ENCODE peak calls at places on chromosomes 2 and 18, in seven cellular contexts. C is IMR-90, Q is uterus, J is HCT116, P is brain microvascular endothelial cell, R is endothelial cell of umbilical vein, Z is pancreas. X is an unnamed sample.

GRCh38 chr18:79965119-79965902 is 868 bp downstream of the HSBP1L1 start:
- DNase-seq in Q (peak; percentile 66), R (peak; percentile 76), P (peak; percentile 61), C (peak; percentile 91), Z (peak; percentile 72), J (no peak), X (peak; percentile 73)

GRCh38 chr2:120949027-120949956 is 213.6 kb downstream of the GLI2 start:
- DNase-seq in Z (no peak), C (no peak), R (peak; percentile 21), J (no peak), P (no peak), Q (no peak), X (no peak)

GRCh38 chr18:57437782-57438668 is 2.9 kb downstream of the ONECUT2 start:
- DNase-seq in C (peak; percentile 26), P (peak; percentile 37), J (peak; percentile 40), R (peak; percentile 59), Q (no peak), Z (peak; percentile 83), X (no peak)

GRCh38 chr2:49490710-49491109 is 336.4 kb upstream of the FSHR start:
- DNase-seq in Q (no peak), C (no peak), R (no peak), J (no peak), Z (peak; percentile 62), P (no peak), X (peak; percentile 36)

GRCh38 chr18:63162271-63163014 is 157.1 kb downstream of the BCL2 start:
- DNase-seq in R (no peak), P (peak; percentile 30), J (no peak), Z (no peak), Q (no peak), C (peak; percentile 27), X (peak; percentile 61)

GRCh38 chr18:8506251-8507049 is 102.8 kb upstream of the RAB12 start:
- DNase-seq in Q (no peak), J (no peak), C (no peak), R (no peak), P (no peak), Z (no peak), X (no peak)

GRCh38 chr2:233974530-233975071 is 57.4 kb downstream of the TRPM8 start:
- DNase-seq in Q (no peak), R (peak; percentile 86), P (peak; percentile 86), Z (peak; percentile 80), C (peak; percentile 98), J (peak; percentile 98), X (no peak)

GRCh38 chr18:12060182-12060870 is 33.3 kb upstream of the ANKRD62 start:
- DNase-seq in J (peak; percentile 37), R (no peak), Q (no peak), P (no peak), Z (no peak), C (no peak), X (no peak)

GRCh38 chr2:157228946-157229345 is 28.6 kb upstream of the GALNT5 start:
- DNase-seq in Q (no peak), R (no peak), Z (no peak), J (no peak), P (no peak), C (no peak), X (no peak)

GRCh38 chr18:59478591-59478990 is 119.5 kb upstream of the LMAN1 start:
- DNase-seq in C (peak; percentile 47), Q (no peak), R (no peak), J (no peak), Z (no peak), P (no peak), X (no peak)

GRCh38 chr18:48540329-48541025 is 1.6 kb downstream of the CTIF start:
- DNase-seq in J (no peak), Z (peak; percentile 84), Q (peak; percentile 63), R (peak; percentile 69), P (peak; percentile 49), C (peak; percentile 58), X (peak; percentile 83)

GRCh38 chr2:132654968-132655367 is 15.0 kb downstream of the LYPD1 start:
- DNase-seq in Z (no peak), Q (no peak), P (no peak), C (no peak), J (no peak), R (no peak), X (no peak)

DNA sequence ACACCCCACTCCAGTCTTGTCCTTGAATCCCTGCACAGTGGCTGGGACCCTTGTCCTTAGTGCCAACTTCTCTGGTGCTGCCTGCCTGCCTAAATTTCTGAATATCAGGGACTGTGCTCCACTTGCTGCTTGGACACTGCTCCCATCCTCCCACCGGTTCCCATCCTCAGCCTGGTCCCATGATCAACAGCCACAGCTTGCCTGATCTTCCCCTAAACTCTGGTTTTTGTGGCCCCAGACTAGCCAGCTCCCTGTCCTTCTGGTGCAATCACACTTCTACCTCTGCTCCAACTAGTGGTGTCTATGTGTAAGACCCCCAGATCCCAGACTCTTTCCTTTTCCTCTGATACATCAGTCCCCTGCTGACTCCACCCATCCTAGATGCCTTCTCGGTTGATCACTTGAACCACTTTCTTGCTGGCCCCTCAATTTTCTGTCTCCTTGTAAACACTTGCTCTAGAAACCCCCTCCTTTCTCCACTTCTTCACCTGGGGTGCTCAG is 37.2 kb upstream of the POLE4 start:
- DNase-seq in C (no peak), Z (no peak), R (no peak), Q (no peak), J (no peak), P (no peak), X (no peak)
- TF ChIP-seq CTCF in C (no peak), Z (no peak), R (no peak), Q (no peak), J (no peak), P (no peak), X (no peak)

GRCh38 chr18:23179416-23179815 is 44.1 kb downstream of the CABLES1 start:
- DNase-seq in J (no peak), C (no peak), R (no peak), Z (no peak), P (no peak), Q (no peak), X (no peak)

GRCh38 chr18:23176701-23177432 is 41.6 kb downstream of the CABLES1 start:
- DNase-seq in C (no peak), Z (no peak), Q (no peak), P (no peak), J (no peak), R (no peak), X (no peak)

GRCh38 chr18:23178661-23179081 is 43.4 kb downstream of the CABLES1 start:
- DNase-seq in C (no peak), Z (no peak), Q (no peak), P (no peak), J (no peak), R (no peak), X (no peak)

GRCh38 chr18:23177433-23178072 is 42.3 kb downstream of the CABLES1 start:
- DNase-seq in R (no peak), C (no peak), J (no peak), P (no peak), Z (peak; percentile 71), Q (no peak), X (no peak)

DNA sequence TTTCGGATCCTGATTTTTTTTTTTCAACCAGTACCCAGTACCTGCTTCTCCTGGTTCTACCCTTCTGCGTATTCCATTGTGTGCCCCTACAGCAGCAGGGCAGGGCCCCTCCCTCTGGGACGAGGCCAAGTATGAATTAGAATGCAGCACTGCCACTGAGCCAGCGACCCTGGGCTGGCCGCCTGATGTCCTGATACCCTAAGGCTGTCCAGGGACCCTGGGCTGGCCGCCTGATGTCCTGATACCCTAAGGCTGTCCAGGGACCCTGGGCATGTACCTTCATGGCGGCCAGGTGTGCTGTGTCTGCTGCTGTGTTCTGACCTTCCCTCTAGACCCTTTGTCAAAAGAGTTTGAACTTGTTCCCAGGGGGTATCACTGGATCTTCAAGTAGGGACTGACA is 42.9 kb downstream of the CABLES1 start:
- DNase-seq in J (no peak), C (no peak), Z (no peak), Q (no peak), P (no peak), R (no peak), X (no peak)
- H3K27me3 ChIP-seq in J (no peaks in the 10 kb centered on the region), C (no peaks in the 10 kb centered on the region), Z (no peaks in the 10 kb centered on the region), Q (no peaks in the 10 kb centered on the region), P (no peaks in the 10 kb centered on the region), R (no peaks in the 10 kb centered on the region), X (no peaks in the 10 kb centered on the region)

GRCh38 chr2:179344970-179345369 is 80.3 kb upstream of the SESTD1 start:
- DNase-seq in C (no peak), J (no peak), R (no peak), Q (no peak), Z (no peak), P (no peak), X (no peak)

GRCh38 chr2:179340678-179341077 is 76.0 kb upstream of the SESTD1 start:
- DNase-seq in Q (no peak), R (peak; percentile 47), C (peak; percentile 28), J (peak; percentile 19), P (peak; percentile 34), Z (no peak), X (no peak)

GRCh38 chr2:179343945-179344279 is 79.3 kb upstream of the SESTD1 start:
- DNase-seq in C (no peak), Q (no peak), Z (no peak), P (no peak), J (no peak), R (no peak), X (no peak)

GRCh38 chr2:179341152-179341866 is 76.7 kb upstream of the SESTD1 start:
- DNase-seq in P (no peak), R (no peak), J (no peak), C (no peak), Q (no peak), Z (no peak), X (no peak)

DNA sequence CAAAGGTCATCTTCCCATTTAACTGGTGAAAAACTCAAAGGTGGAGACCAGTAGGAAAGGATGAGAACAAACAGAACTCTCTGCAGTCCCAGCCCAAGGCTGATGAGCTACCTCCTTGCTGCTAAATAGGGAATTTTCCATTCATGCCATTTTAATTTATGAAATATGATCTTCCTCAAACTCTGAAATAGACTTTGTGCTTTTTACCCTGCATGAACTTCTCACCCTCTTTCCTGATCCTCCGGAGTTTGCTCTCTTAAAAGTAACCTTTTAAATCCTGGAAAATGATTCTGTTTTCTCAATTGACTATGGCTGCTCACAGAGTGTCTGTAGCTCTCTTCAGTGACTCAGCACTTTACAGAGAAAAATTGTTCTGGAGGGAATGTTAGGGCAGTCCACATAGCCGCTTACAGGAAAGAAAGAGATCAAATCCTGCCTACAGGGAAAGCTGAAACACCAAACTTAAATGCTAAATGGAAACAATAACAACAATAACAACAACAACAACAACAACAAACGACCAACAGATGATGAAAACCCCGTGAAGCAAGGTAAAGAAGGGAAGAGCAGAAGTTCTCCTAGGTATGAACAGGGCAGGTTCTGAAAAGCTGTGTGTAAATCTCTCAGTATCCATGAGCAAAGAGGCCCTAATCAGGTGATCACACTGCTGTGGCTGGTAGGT is 79.8 kb upstream of the SESTD1 start:
- DNase-seq in C (peak; percentile 31), R (peak; percentile 17), P (peak; percentile 20), Z (no peak), J (no peak), Q (no peak), X (no peak)
- H3K27ac ChIP-seq in C (peak overlapping the region; percentile 61), R (no peak overlapping the region), P (no peak overlapping the region), Z (no peak overlapping the region), J (no peak overlapping the region), Q (peak overlapping the region; percentile 8), X (no peak overlapping the region)

GRCh38 chr18:24631238-24632025 is 171.0 kb downstream of the HRH4 start:
- DNase-seq in Q (no peak), C (peak; percentile 15), Z (no peak), R (no peak), P (no peak), J (no peak), X (no peak)
- TF ChIP-seq CTCF in Q (no peak), C (no peak), Z (no peak), R (no peak), P (no peak), J (no peak), X (no peak)